ENCODE peak calls at places on chromosomes 11 and 22, in seven cellular contexts. C is anterior cingulate cortex, W is HuH-7.5, Z is GM06990, I is T-cell, B is astrocyte of the cerebellum, N is substantia nigra. M is an unnamed sample.

GRCh38 chr22:43329061-43329460 is 14.1 kb downstream of the SCUBE1 start:
- DNase-seq in C (no peak), W (no peak), Z (no peak), I (no peak), B (no peak), N (no peak), M (no peak)

GRCh38 chr11:37509471-37509870 is 911.4 kb upstream of the RAG2 start:
- DNase-seq in C (no peak), W (no peak), Z (no peak), I (no peak), B (no peak), N (no peak), M (no peak)

GRCh38 chr11:44300881-44301855 is 8.8 kb downstream of the ALX4 start:
- DNase-seq in C (no peak), W (no peak), Z (no peak), I (no peak), B (no peak), N (no peak), M (peak)

GRCh38 chr11:57527056-57527631 is 3.4 kb downstream of the TIMM10 start:
- DNase-seq in C (peak), W (peak), Z (no peak), I (peak), B (peak), N (no peak), M (peak)

GRCh38 chr22:31295413-31295812 is 3.1 kb upstream of the PIK3IP1 start:
- DNase-seq in C (no peak), W (no peak), Z (no peak), I (no peak), B (no peak), N (no peak), M (no peak)

GRCh38 chr11:1773131-1773510 is 9.4 kb upstream of the CTSD start:
- DNase-seq in C (no peak), W (no peak), Z (no peak), I (no peak), B (no peak), N (no peak), M (no peak)

GRCh38 chr22:19207902-19208283 is 29.4 kb upstream of the SLC25A1 start:
- DNase-seq in C (no peak), W (no peak), Z (no peak), I (no peak), B (no peak), N (no peak), M (no peak)

GRCh38 chr11:1484716-1485503 is 1.7 kb downstream of the MOB2 start:
- DNase-seq in C (no peak), W (no peak), Z (no peak), I (no peak), B (no peak), N (no peak), M (no peak)

GRCh38 chr11:14388352-14388751 is 29.4 kb upstream of the RRAS2 start:
- DNase-seq in C (no peak), W (no peak), Z (no peak), I (no peak), B (no peak), N (no peak), M (no peak)

GRCh38 chr11:128525411-128526243 is 61.7 kb downstream of the ETS1 start:
- DNase-seq in C (no peak), W (no peak), Z (no peak), I (no peak), B (peak), N (no peak), M (no peak)

GRCh38 chr22:46045459-46046298 is 68.7 kb upstream of the WNT7B start:
- DNase-seq in C (peak), W (no peak), Z (no peak), I (no peak), B (no peak), N (no peak), M (no peak)

GRCh38 chr11:78354741-78355705 is 62.6 kb downstream of the GAB2 start:
- DNase-seq in C (no peak), W (no peak), Z (no peak), I (no peak), B (peak), N (no peak), M (peak)

GRCh38 chr11:108788565-108789199 is 123.8 kb downstream of the DDX10 start:
- DNase-seq in C (no peak), W (no peak), Z (peak), I (no peak), B (peak), N (no peak), M (peak)

GRCh38 chr11:44572884-44573283 is 7.4 kb downstream of the CD82 start:
- DNase-seq in C (no peak), W (no peak), Z (no peak), I (no peak), B (no peak), N (no peak), M (no peak)

GRCh38 chr11:105466582-105467228 is 143.2 kb upstream of the GRIA4 start:
- DNase-seq in C (no peak), W (no peak), Z (no peak), I (no peak), B (peak), N (no peak), M (peak)

GRCh38 chr11:118916842-118917388 is 8.8 kb downstream of the BCL9L start:
- DNase-seq in C (no peak), W (no peak), Z (no peak), I (no peak), B (no peak), N (no peak), M (peak)

GRCh38 chr22:19821523-19822300 is 33.0 kb downstream of the GNB1L start:
- DNase-seq in C (no peak), W (no peak), Z (no peak), I (no peak), B (no peak), N (no peak), M (no peak)

GRCh38 chr11:72668645-72669347 is 5.4 kb downstream of the PDE2A start:
- DNase-seq in C (no peak), W (no peak), Z (peak), I (no peak), B (no peak), N (no peak), M (no peak)

GRCh38 chr11:45576461-45577215 is 88.8 kb downstream of the CHST1 start:
- DNase-seq in C (no peak), W (no peak), Z (no peak), I (no peak), B (no peak), N (no peak), M (no peak)

GRCh38 chr11:1139441-1140066 is 18.2 kb upstream of the MUC5AC start:
- DNase-seq in C (no peak), W (no peak), Z (no peak), I (no peak), B (no peak), N (no peak), M (no peak)

GRCh38 chr11:121881806-121882205 is 234.2 kb downstream of the BLID start:
- DNase-seq in C (no peak), W (no peak), Z (no peak), I (no peak), B (no peak), N (no peak), M (peak)

GRCh38 chr11:104968365-104968855 is at the start of gene CASP4:
- DNase-seq in C (no peak), W (no peak), Z (peak), I (no peak), B (peak), N (no peak), M (peak)

GRCh38 chr11:75827562-75827961 is 12.6 kb downstream of the UVRAG start:
- DNase-seq in C (no peak), W (no peak), Z (no peak), I (no peak), B (no peak), N (no peak), M (peak)

GRCh38 chr22:48444320-48445112 is 1383.2 kb downstream of the BRD1 start:
- DNase-seq in C (no peak), W (no peak), Z (peak), I (no peak), B (peak), N (no peak), M (no peak)

GRCh38 chr11:32033067-32033466 is 57.8 kb upstream of the RCN1 start:
- DNase-seq in C (no peak), W (no peak), Z (no peak), I (no peak), B (no peak), N (no peak), M (no peak)

GRCh38 chr22:17213976-17214375 is 5.3 kb downstream of the ADA2 start:
- DNase-seq in C (no peak), W (peak), Z (no peak), I (peak), B (no peak), N (no peak), M (peak)

GRCh38 chr11:64539711-64540420 is 51.2 kb upstream of the SLC22A12 start:
- DNase-seq in C (no peak), W (no peak), Z (no peak), I (no peak), B (no peak), N (no peak), M (no peak)

GRCh38 chr11:13338437-13339069 is 61.0 kb downstream of the BMAL1 start:
- DNase-seq in C (no peak), W (no peak), Z (no peak), I (no peak), B (no peak), N (no peak), M (peak)

GRCh38 chr11:14645247-14645912 is 1.8 kb downstream of the PDE3B start:
- DNase-seq in C (no peak), W (no peak), Z (no peak), I (no peak), B (no peak), N (no peak), M (peak)

GRCh38 chr11:1531961-1532586 is 40.0 kb downstream of the DUSP8 start:
- DNase-seq in C (peak), W (no peak), Z (no peak), I (no peak), B (peak), N (no peak), M (no peak)

GRCh38 chr22:50621948-50622722 is 5.8 kb downstream of the ARSA start:
- DNase-seq in C (no peak), W (no peak), Z (no peak), I (no peak), B (no peak), N (no peak), M (peak)

GRCh38 chr11:68053117-68053516 is 14.3 kb downstream of the TCIRG1 start:
- DNase-seq in C (no peak), W (peak), Z (no peak), I (no peak), B (no peak), N (no peak), M (no peak)

GRCh38 chr11:73320786-73321325 is 12.8 kb downstream of the ARHGEF17 start:
- DNase-seq in C (no peak), W (no peak), Z (no peak), I (no peak), B (no peak), N (no peak), M (no peak)

GRCh38 chr22:49377306-49377705 is 450.4 kb downstream of the BRD1 start:
- DNase-seq in C (no peak), W (no peak), Z (no peak), I (no peak), B (no peak), N (no peak), M (no peak)

GRCh38 chr11:63917685-63918523 is 940 bp upstream of the RCOR2 start:
- DNase-seq in C (peak), W (no peak), Z (no peak), I (peak), B (no peak), N (peak), M (no peak)

GRCh38 chr22:45903355-45904149 is 73.4 kb downstream of the WNT7B start:
- DNase-seq in C (no peak), W (no peak), Z (no peak), I (no peak), B (peak), N (no peak), M (peak)

GRCh38 chr11:69312418-69313399 is 18.8 kb downstream of the MYEOV start:
- DNase-seq in C (no peak), W (no peak), Z (no peak), I (no peak), B (no peak), N (no peak), M (no peak)